ENCODE peak calls at places on chromosomes 13 and 19, in five cellular contexts. Q, Z, W, O and G are unnamed samples.

GRCh38 chr13:106520205-106521004 is 15.1 kb downstream of the EFNB2 start:
- DNase-seq in Q (no peak), Z (peak), W (no peak), O (peak), G (no peak)

GRCh38 chr19:1001538-1002166 is 1.4 kb downstream of the GRIN3B start:
- DNase-seq in Q (peak), Z (no peak), W (peak), O (no peak), G (peak)

GRCh38 chr19:44007473-44007872 is 4.7 kb downstream of the ZNF230 start:
- DNase-seq in Q (no peak), Z (no peak), W (no peak), O (no peak), G (no peak)

GRCh38 chr13:34006011-34006410 is 188.1 kb downstream of the RFC3 start:
- DNase-seq in Q (no peak), Z (no peak), W (no peak), O (no peak), G (no peak)

GRCh38 chr13:33554919-33555791 is 262.8 kb upstream of the RFC3 start:
- DNase-seq in Q (no peak), Z (no peak), W (no peak), O (no peak), G (no peak)

GRCh38 chr19:19021115-19021514 is 12.2 kb downstream of the SUGP2 start:
- DNase-seq in Q (no peak), Z (peak), W (no peak), O (peak), G (no peak)

GRCh38 chr19:46376241-46377153 is 29.6 kb downstream of the PPP5C start:
- DNase-seq in Q (no peak), Z (no peak), W (no peak), O (no peak), G (peak)

GRCh38 chr19:6925801-6926751 is 38.7 kb downstream of the ADGRE1 start:
- DNase-seq in Q (peak), Z (no peak), W (no peak), O (peak), G (no peak)

GRCh38 chr19:53010494-53010893 is 3.2 kb upstream of the ERVV-1 start:
- DNase-seq in Q (no peak), Z (no peak), W (no peak), O (no peak), G (no peak)

GRCh38 chr19:31383553-31383952 is 34.3 kb upstream of the TSHZ3 start:
- DNase-seq in Q (no peak), Z (no peak), W (no peak), O (no peak), G (no peak)

GRCh38 chr13:93862259-93862658 is 617.2 kb downstream of the DCT start:
- DNase-seq in Q (no peak), Z (peak), W (no peak), O (peak), G (no peak)

GRCh38 chr13:93409816-93410215 is 183.2 kb downstream of the GPC6 start:
- DNase-seq in Q (no peak), Z (no peak), W (no peak), O (no peak), G (no peak)

GRCh38 chr13:35164324-35164932 is 222.4 kb downstream of the NBEA start:
- DNase-seq in Q (no peak), Z (peak), W (no peak), O (peak), G (no peak)